ENCODE peak calls at places on chromosomes 16 and 17, in eight cellular contexts. G is nephron progenitor cell; B is stimulated activated CD4-positive, alpha-beta T cell treated with anti-CD3 and anti-CD28 coated beads, Interleukin-15, amount 100 ng/mL, for 1 hour; C is neural crest cell; U is CD4-positive, CD25-positive, alpha-beta regulatory T cell; T is NCI-H1092; J is GM10248; L is left colon. N is an unnamed sample.

GRCh38 chr17:50721194-50722010 is 2.0 kb downstream of the LUC7L3 start:
- DNase-seq in U (peak), G (no peak), L (no peak), C (no peak), T (no peak), J (peak), B (no peak), N (no peak)

GRCh38 chr17:80751460-80752368 is 207.1 kb downstream of the RPTOR start:
- DNase-seq in L (no peak), J (no peak), U (no peak), T (no peak), G (no peak), B (no peak), C (no peak), N (peak)

GRCh38 chr16:19851476-19851875 is 33.2 kb downstream of the GPRC5B start:
- DNase-seq in J (no peak), G (no peak), L (no peak), U (no peak), T (no peak), C (no peak), B (no peak), N (no peak)

GRCh38 chr17:29847527-29847931 is 82.5 kb downstream of the SSH2 start:
- DNase-seq in T (no peak), L (no peak), U (no peak), C (no peak), G (no peak), J (no peak), B (no peak), N (no peak)

GRCh38 chr16:4131621-4132020 is 15.4 kb upstream of the ADCY9 start:
- DNase-seq in T (no peak), J (no peak), U (no peak), C (no peak), L (no peak), B (no peak), G (no peak), N (no peak)

GRCh38 chr16:27436921-27437650 is 35.1 kb downstream of the IL21R start:
- DNase-seq in L (no peak), T (no peak), B (no peak), U (no peak), G (no peak), C (no peak), J (peak), N (no peak)

GRCh38 chr17:53719229-53719628 is 103.5 kb upstream of the KIF2B start:
- DNase-seq in G (no peak), C (no peak), J (no peak), U (no peak), B (no peak), L (no peak), T (no peak), N (no peak)

GRCh38 chr17:80827646-80828643 is 163.7 kb upstream of the CHMP6 start:
- DNase-seq in L (peak), B (no peak), J (no peak), T (no peak), C (no peak), G (peak), U (no peak), N (no peak)

GRCh38 chr16:5851583-5851982 is 754.0 kb upstream of the EEF2KMT start:
- DNase-seq in B (no peak), C (no peak), U (no peak), T (no peak), L (no peak), J (no peak), G (no peak), N (no peak)

GRCh38 chr17:44556114-44556853 is 1.0 kb upstream of the FZD2 start:
- DNase-seq in L (no peak), T (no peak), B (no peak), C (peak), J (peak), G (peak), U (no peak), N (peak)

GRCh38 chr16:4021070-4021779 is 95.0 kb downstream of the ADCY9 start:
- DNase-seq in C (no peak), U (no peak), T (peak), J (no peak), L (peak), B (no peak), G (no peak), N (peak)

GRCh38 chr17:80352216-80352895 is 62.6 kb upstream of the ENDOV start:
- DNase-seq in J (no peak), T (no peak), L (no peak), G (no peak), C (no peak), U (no peak), B (no peak), N (no peak)

GRCh38 chr16:23950898-23951297 is 115.1 kb downstream of the PRKCB start:
- DNase-seq in J (no peak), B (no peak), G (no peak), C (no peak), U (no peak), T (no peak), L (no peak), N (no peak)

GRCh38 chr17:60888812-60889709 is 211.4 kb downstream of the BCAS3 start:
- DNase-seq in L (no peak), B (no peak), U (no peak), J (no peak), T (no peak), C (no peak), G (no peak), N (no peak)

GRCh38 chr17:63918305-63918704 is 334 bp downstream of the GH1 start:
- DNase-seq in G (no peak), J (no peak), B (no peak), U (no peak), L (no peak), C (no peak), T (no peak), N (no peak)

GRCh38 chr16:68590201-68590994 is 51.3 kb downstream of the ZFP90 start:
- DNase-seq in G (peak), B (peak), T (peak), J (peak), L (peak), C (peak), U (peak), N (peak)

GRCh38 chr16:49600541-49600940 is 226.9 kb downstream of the C16orf78 start:
- DNase-seq in T (no peak), J (no peak), B (no peak), G (peak), C (no peak), L (no peak), U (no peak), N (no peak)

GRCh38 chr16:68072038-68072695 is 13.0 kb upstream of the NFATC3 start:
- DNase-seq in B (no peak), C (no peak), G (no peak), U (no peak), J (no peak), T (no peak), L (peak), N (peak)

GRCh38 chr16:84438971-84439696 is 65.3 kb downstream of the MEAK7 start:
- DNase-seq in U (no peak), J (no peak), B (no peak), L (no peak), C (no peak), T (no peak), G (no peak), N (no peak)

GRCh38 chr16:71250461-71251232 is 20.1 kb upstream of the HYDIN start:
- DNase-seq in L (no peak), G (no peak), J (no peak), C (no peak), T (no peak), B (no peak), U (no peak), N (no peak)

GRCh38 chr17:51901242-51901641 is 257.3 kb downstream of the CA10 start:
- DNase-seq in L (no peak), G (no peak), J (no peak), B (no peak), T (no peak), U (no peak), C (no peak), N (no peak)

GRCh38 chr17:74646231-74646630 is 22.7 kb upstream of the CD300E start:
- DNase-seq in B (no peak), T (no peak), J (peak), L (no peak), G (no peak), U (no peak), C (no peak), N (no peak)

GRCh38 chr16:22813223-22813945 is 578 bp upstream of the HS3ST2 start:
- DNase-seq in T (no peak), U (no peak), J (no peak), G (peak), L (peak), B (no peak), C (peak), N (peak)

N was measured in mucosa of gallbladder.